ENCODE peak calls at places on chromosomes 11 and 22, in five cellular contexts. V, M, A, P and O are unnamed samples.

GRCh38 chr22:20112623-20113511 is 3.0 kb upstream of the RANBP1 start:
- DNase-seq in V (no peak), M (no peak), A (no peak), P (no peak), O (no peak)

GRCh38 chr11:58178444-58178843 is 10.4 kb upstream of the OR9Q2 start:
- DNase-seq in V (no peak), M (no peak), A (no peak), P (no peak), O (no peak)

GRCh38 chr11:199004-199581 is 6.2 kb downstream of the SCGB1C1 start:
- DNase-seq in V (no peak), M (no peak), A (no peak), P (peak), O (no peak)

GRCh38 chr11:79274636-79275315 is 166.1 kb downstream of the TENM4 start:
- DNase-seq in V (no peak), M (no peak), A (no peak), P (no peak), O (no peak)

GRCh38 chr11:66643745-66644437 is 5.4 kb downstream of the RBM4 start:
- DNase-seq in V (no peak), M (no peak), A (no peak), P (no peak), O (no peak)

GRCh38 chr11:104792861-104793260 is 105.4 kb downstream of the CASP12 start:
- DNase-seq in V (no peak), M (no peak), A (no peak), P (no peak), O (no peak)

GRCh38 chr22:24337894-24338645 is 67.4 kb downstream of the SPECC1L start:
- DNase-seq in V (no peak), M (peak), A (no peak), P (no peak), O (no peak)

GRCh38 chr11:95827661-95828060 is 37.4 kb downstream of the CEP57 start:
- DNase-seq in V (no peak), M (no peak), A (no peak), P (no peak), O (no peak)

GRCh38 chr22:37281646-37282384 is 493 bp upstream of the CYTH4 start:
- DNase-seq in V (no peak), M (no peak), A (no peak), P (no peak), O (no peak)

GRCh38 chr11:26512196-26512595 is 59.9 kb downstream of the MUC15 start:
- DNase-seq in V (no peak), M (no peak), A (no peak), P (no peak), O (no peak)

GRCh38 chr22:48494968-48495750 is 1332.5 kb downstream of the BRD1 start:
- DNase-seq in V (no peak), M (no peak), A (no peak), P (no peak), O (no peak)

GRCh38 chr22:49958462-49958921 is 2.1 kb upstream of the PIM3 start:
- DNase-seq in V (no peak), M (no peak), A (no peak), P (no peak), O (no peak)

GRCh38 chr11:128508785-128509518 is 78.4 kb downstream of the ETS1 start:
- DNase-seq in V (no peak), M (no peak), A (no peak), P (no peak), O (no peak)

GRCh38 chr11:124402326-124402922 is 3.6 kb upstream of the OR8B3 start:
- DNase-seq in V (peak), M (peak), A (peak), P (peak), O (peak)

GRCh38 chr11:59283825-59284772 is 71.4 kb upstream of the MPEG1 start:
- DNase-seq in V (peak), M (peak), A (peak), P (peak), O (no peak)

GRCh38 chr11:115164774-115165173 is 339.4 kb downstream of the CADM1 start:
- DNase-seq in V (no peak), M (no peak), A (no peak), P (no peak), O (no peak)

GRCh38 chr11:130578738-130579368 is 130.4 kb downstream of the ADAMTS15 start:
- DNase-seq in V (no peak), M (no peak), A (no peak), P (no peak), O (no peak)

GRCh38 chr11:65262775-65263174 is 1.0 kb downstream of the POLA2 start:
- DNase-seq in V (no peak), M (no peak), A (no peak), P (no peak), O (no peak)